ENCODE peak calls at places on chromosome X, in nine cellular contexts. One of them, this sample, is unnamed.

GRCh38 chrX:50635811-50636365 is 165.3 kb upstream of the DGKK start:
- DNase-seq in testis: peak
- DNase-seq in heart left ventricle: peak
- DNase-seq in A549: no peak
- DNase-seq in lower leg skin: no peak
- DNase-seq in stomach: no peak
- DNase-seq in esophagus squamous epithelium: no peak
- DNase-seq in spleen: no peak
- DNase-seq in right lobe of liver: no peak
- DNase-seq in this sample: no peak

GRCh38 chrX:131845771-131846170 is 177.3 kb upstream of the STK26 start:
- DNase-seq in testis: no peak
- DNase-seq in right lobe of liver: no peak
- DNase-seq in stomach: no peak
- DNase-seq in lower leg skin: no peak
- DNase-seq in heart left ventricle: no peak
- DNase-seq in esophagus squamous epithelium: no peak
- DNase-seq in spleen: no peak
- DNase-seq in A549: no peak
- DNase-seq in this sample: no peak

GRCh38 chrX:154399527-154400368 is 1.6 kb downstream of the RPL10 start:
- DNase-seq in lower leg skin: no peak
- DNase-seq in A549: no peak
- DNase-seq in right lobe of liver: no peak
- DNase-seq in heart left ventricle: no peak
- DNase-seq in stomach: no peak
- DNase-seq in testis: no peak
- DNase-seq in spleen: no peak
- DNase-seq in esophagus squamous epithelium: no peak
- DNase-seq in this sample: no peak

GRCh38 chrX:144275403-144275802 is 391.5 kb downstream of the UBE2NL start:
- DNase-seq in A549: no peak
- DNase-seq in testis: no peak
- DNase-seq in heart left ventricle: no peak
- DNase-seq in lower leg skin: no peak
- DNase-seq in spleen: no peak
- DNase-seq in esophagus squamous epithelium: no peak
- DNase-seq in right lobe of liver: no peak
- DNase-seq in stomach: no peak
- DNase-seq in this sample: no peak

GRCh38 chrX:120453985-120454384 is 15.1 kb downstream of the LAMP2 start:
- DNase-seq in testis: no peak
- DNase-seq in spleen: no peak
- DNase-seq in heart left ventricle: no peak
- DNase-seq in esophagus squamous epithelium: no peak
- DNase-seq in A549: no peak
- DNase-seq in lower leg skin: no peak
- DNase-seq in right lobe of liver: no peak
- DNase-seq in stomach: no peak
- DNase-seq in this sample: no peak

GRCh38 chrX:37755073-37755472 is 24.8 kb upstream of the CYBB start:
- DNase-seq in testis: no peak
- DNase-seq in esophagus squamous epithelium: no peak
- DNase-seq in lower leg skin: no peak
- DNase-seq in right lobe of liver: no peak
- DNase-seq in heart left ventricle: no peak
- DNase-seq in stomach: no peak
- DNase-seq in spleen: no peak
- DNase-seq in A549: no peak
- DNase-seq in this sample: no peak

GRCh38 chrX:68332156-68332823 is 101.0 kb downstream of the OPHN1 start:
- DNase-seq in spleen: no peak
- DNase-seq in testis: no peak
- DNase-seq in right lobe of liver: no peak
- DNase-seq in lower leg skin: no peak
- DNase-seq in A549: no peak
- DNase-seq in stomach: no peak
- DNase-seq in heart left ventricle: no peak
- DNase-seq in esophagus squamous epithelium: no peak
- DNase-seq in this sample: no peak

GRCh38 chrX:25175743-25176142 is 160.0 kb upstream of the ARX start:
- DNase-seq in lower leg skin: no peak
- DNase-seq in A549: no peak
- DNase-seq in heart left ventricle: no peak
- DNase-seq in right lobe of liver: no peak
- DNase-seq in spleen: no peak
- DNase-seq in esophagus squamous epithelium: no peak
- DNase-seq in stomach: no peak
- DNase-seq in testis: no peak
- DNase-seq in this sample: no peak

GRCh38 chrX:103063191-103063845 is 653 bp downstream of the BEX1 start:
- DNase-seq in A549: no peak
- DNase-seq in heart left ventricle: no peak
- DNase-seq in right lobe of liver: no peak
- DNase-seq in lower leg skin: no peak
- DNase-seq in spleen: no peak
- DNase-seq in esophagus squamous epithelium: no peak
- DNase-seq in stomach: no peak
- DNase-seq in testis: peak
- DNase-seq in this sample: peak

GRCh38 chrX:71111141-71111843 is at the start of gene IL2RG:
- DNase-seq in spleen: peak
- DNase-seq in lower leg skin: no peak
- DNase-seq in esophagus squamous epithelium: peak
- DNase-seq in right lobe of liver: peak
- DNase-seq in testis: no peak
- DNase-seq in heart left ventricle: no peak
- DNase-seq in A549: no peak
- DNase-seq in stomach: peak
- DNase-seq in this sample: no peak

DNA sequence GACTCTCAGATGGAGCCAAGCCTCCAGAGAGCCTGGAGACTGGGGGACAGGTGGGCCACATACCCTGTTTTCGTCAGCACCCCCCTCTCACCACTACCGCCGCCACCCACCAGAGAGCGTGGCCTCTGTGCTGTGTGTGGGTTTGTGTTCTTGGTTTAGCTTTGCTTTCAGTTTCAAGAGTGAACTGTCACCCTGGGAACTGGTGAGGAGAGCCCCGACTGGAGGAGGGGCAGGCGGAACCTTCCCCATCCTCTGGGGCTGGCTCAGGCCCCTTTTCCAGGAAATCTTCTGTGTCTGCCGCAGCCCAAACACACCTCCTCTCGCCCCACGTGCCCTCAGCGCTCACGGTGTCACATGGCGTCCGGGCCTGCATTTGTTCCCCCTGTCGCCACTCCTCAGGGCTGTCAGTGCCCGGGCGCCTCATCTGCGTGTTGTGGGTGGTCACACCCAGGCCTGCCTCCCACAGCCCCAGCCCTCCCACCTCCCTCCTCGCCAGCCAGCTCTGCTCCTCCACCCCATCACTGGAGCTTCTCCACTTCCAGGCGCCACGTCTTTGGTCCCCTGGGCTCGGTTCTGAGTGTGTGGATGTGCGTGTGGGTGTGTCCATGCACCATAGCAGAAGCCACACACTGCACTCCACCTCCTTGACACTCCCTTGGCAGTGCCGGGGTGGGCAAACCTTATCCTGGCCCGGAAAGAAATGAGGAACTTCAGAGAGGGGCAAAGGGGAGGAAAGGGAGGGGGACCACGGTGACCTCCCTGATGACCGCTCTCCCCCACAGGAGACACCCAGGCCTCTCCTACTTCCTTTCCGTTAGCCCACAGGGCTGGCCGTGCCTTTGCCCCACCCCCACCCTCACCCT is 27.8 kb downstream of the ELF4 start:
- DNase-seq in right lobe of liver: peak
- DNase-seq in A549: no peak
- DNase-seq in spleen: peak
- DNase-seq in lower leg skin: peak
- DNase-seq in esophagus squamous epithelium: no peak
- DNase-seq in stomach: peak
- DNase-seq in heart left ventricle: peak
- DNase-seq in testis: peak
- DNase-seq in this sample: no peak
- TF ChIP-seq POLR2A in right lobe of liver: no peak
- TF ChIP-seq POLR2A in A549: no peak
- TF ChIP-seq POLR2A in spleen: no peak
- TF ChIP-seq POLR2A in lower leg skin: no peak
- TF ChIP-seq POLR2A in esophagus squamous epithelium: no peak
- TF ChIP-seq POLR2A in stomach: no peak
- TF ChIP-seq POLR2A in heart left ventricle: no peak
- TF ChIP-seq POLR2A in testis: no peak
- TF ChIP-seq POLR2A in this sample: no peak

GRCh38 chrX:122241959-122242358 is 942.1 kb upstream of the GRIA3 start:
- DNase-seq in lower leg skin: no peak
- DNase-seq in stomach: no peak
- DNase-seq in right lobe of liver: no peak
- DNase-seq in heart left ventricle: no peak
- DNase-seq in spleen: no peak
- DNase-seq in testis: no peak
- DNase-seq in A549: no peak
- DNase-seq in esophagus squamous epithelium: no peak
- DNase-seq in this sample: no peak
- TF ChIP-seq POLR2A in lower leg skin: no peak
- TF ChIP-seq POLR2A in stomach: no peak
- TF ChIP-seq POLR2A in right lobe of liver: no peak
- TF ChIP-seq POLR2A in heart left ventricle: no peak
- TF ChIP-seq POLR2A in spleen: no peak
- TF ChIP-seq POLR2A in testis: no peak
- TF ChIP-seq POLR2A in A549: no peak
- TF ChIP-seq POLR2A in esophagus squamous epithelium: no peak
- TF ChIP-seq POLR2A in this sample: no peak

GRCh38 chrX:18896680-18897544 is 87.0 kb downstream of the PHKA2 start:
- DNase-seq in heart left ventricle: no peak
- DNase-seq in A549: no peak
- DNase-seq in esophagus squamous epithelium: no peak
- DNase-seq in right lobe of liver: no peak
- DNase-seq in stomach: no peak
- DNase-seq in spleen: peak
- DNase-seq in testis: no peak
- DNase-seq in lower leg skin: no peak
- DNase-seq in this sample: no peak
- TF ChIP-seq POLR2A in heart left ventricle: no peak
- TF ChIP-seq POLR2A in A549: no peak
- TF ChIP-seq POLR2A in esophagus squamous epithelium: no peak
- TF ChIP-seq POLR2A in right lobe of liver: no peak
- TF ChIP-seq POLR2A in stomach: no peak
- TF ChIP-seq POLR2A in spleen: no peak
- TF ChIP-seq POLR2A in testis: no peak
- TF ChIP-seq POLR2A in lower leg skin: no peak
- TF ChIP-seq POLR2A in this sample: no peak

DNA sequence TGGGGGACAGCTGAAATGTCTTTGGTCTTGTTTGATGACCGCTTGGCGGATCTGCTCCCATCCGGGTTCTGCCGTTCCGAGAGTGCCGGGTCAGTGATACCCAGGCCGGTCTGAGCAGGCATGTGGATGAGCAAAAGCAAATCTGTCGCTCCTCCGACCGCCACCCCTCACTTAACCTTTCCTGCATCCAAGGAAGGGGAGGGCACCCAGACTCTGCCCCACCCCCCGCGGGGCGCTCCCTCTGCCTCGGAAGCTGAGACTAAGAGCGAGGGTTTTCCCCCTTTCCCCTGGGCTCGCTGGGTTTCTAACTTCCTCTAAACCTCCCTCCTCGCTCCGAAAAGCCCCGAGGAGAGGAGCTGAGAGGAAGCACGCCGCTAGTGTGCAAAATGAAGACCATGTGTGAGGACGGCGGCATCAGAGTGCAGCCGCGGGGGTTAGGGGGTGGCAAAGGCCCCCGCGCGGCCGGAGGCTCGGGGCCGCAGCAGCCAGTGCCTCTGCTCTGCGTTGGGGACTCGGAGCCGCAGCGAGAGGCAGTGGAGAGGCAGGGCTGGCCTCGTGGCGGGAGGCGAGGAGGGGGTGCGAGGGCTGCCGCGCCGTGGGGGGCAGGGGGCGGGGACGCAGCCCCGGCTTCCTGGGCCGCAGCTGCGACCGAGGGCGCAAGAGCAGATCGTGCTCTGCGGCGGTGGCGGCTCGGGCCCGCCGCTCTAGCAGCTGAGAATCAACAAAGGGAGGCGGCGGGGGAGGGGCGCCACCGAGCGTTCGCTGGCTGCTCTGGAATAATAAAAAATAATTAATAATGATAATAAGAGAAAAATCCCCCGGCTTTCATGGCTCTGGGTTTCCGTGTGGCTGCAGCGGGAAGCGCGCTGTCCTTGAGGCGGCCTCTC is 55.8 kb upstream of the BCOR start:
- DNase-seq in testis: no peak
- DNase-seq in esophagus squamous epithelium: peak
- DNase-seq in spleen: peak
- DNase-seq in lower leg skin: no peak
- DNase-seq in A549: peak
- DNase-seq in right lobe of liver: peak
- DNase-seq in heart left ventricle: no peak
- DNase-seq in stomach: peak
- DNase-seq in this sample: peak
- TF ChIP-seq POLR2A in testis: no peak
- TF ChIP-seq POLR2A in esophagus squamous epithelium: no peak
- TF ChIP-seq POLR2A in spleen: no peak
- TF ChIP-seq POLR2A in lower leg skin: no peak
- TF ChIP-seq POLR2A in A549: peak
- TF ChIP-seq POLR2A in right lobe of liver: no peak
- TF ChIP-seq POLR2A in heart left ventricle: no peak
- TF ChIP-seq POLR2A in stomach: no peak
- TF ChIP-seq POLR2A in this sample: peak

DNA sequence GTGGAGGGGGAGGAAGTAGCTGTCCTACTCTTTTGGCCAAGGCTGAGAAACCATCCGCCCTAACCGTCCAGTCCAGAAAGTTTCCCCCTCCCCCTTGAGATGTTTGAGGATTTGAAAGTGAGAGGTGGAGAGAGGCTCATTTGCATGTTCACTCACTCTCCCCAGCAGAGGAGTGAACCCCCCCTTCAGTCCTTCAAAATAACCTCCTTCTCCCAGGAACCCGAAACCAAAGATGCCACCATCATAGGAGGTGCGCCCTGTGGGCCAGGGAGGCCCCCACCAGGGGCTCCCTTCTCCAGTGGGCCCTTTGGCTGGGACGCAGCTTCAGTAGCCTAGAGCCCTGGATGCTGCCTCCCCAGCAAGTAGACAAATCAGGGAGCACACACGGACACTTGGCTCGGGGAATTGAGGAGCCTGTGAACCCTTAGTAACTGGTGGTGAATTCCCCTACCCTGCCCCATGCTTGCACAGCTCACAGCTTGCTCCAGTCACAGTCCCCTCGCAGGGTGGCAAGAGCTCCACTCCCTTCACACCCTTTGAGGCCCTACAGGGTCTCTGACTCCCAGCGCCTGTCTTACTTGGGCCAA is 25.6 kb downstream of the ELF4 start:
- DNase-seq in spleen: no peak
- DNase-seq in esophagus squamous epithelium: no peak
- DNase-seq in lower leg skin: no peak
- DNase-seq in heart left ventricle: no peak
- DNase-seq in testis: no peak
- DNase-seq in right lobe of liver: no peak
- DNase-seq in A549: no peak
- DNase-seq in stomach: no peak
- DNase-seq in this sample: no peak
- TF ChIP-seq POLR2A in spleen: no peak
- TF ChIP-seq POLR2A in esophagus squamous epithelium: no peak
- TF ChIP-seq POLR2A in lower leg skin: no peak
- TF ChIP-seq POLR2A in heart left ventricle: no peak
- TF ChIP-seq POLR2A in testis: no peak
- TF ChIP-seq POLR2A in right lobe of liver: no peak
- TF ChIP-seq POLR2A in A549: no peak
- TF ChIP-seq POLR2A in stomach: no peak
- TF ChIP-seq POLR2A in this sample: no peak